ENCODE peak calls at places on chromosome 17, in four cellular contexts. One of them, this sample, is unnamed.

GRCh38 chr17:43467981-43468541 is 15.7 kb upstream of the DHX8 start:
- DNase-seq in breast epithelium: no peak
- DNase-seq in heart left ventricle: no peak
- DNase-seq in transverse colon: no peak
- DNase-seq in this sample: peak

GRCh38 chr17:43984521-43984920 is 19.9 kb upstream of the NAGS start:
- DNase-seq in breast epithelium: no peak
- DNase-seq in heart left ventricle: no peak
- DNase-seq in transverse colon: no peak
- DNase-seq in this sample: no peak

GRCh38 chr17:41976142-41976768 is 9.7 kb downstream of the CNP start:
- DNase-seq in breast epithelium: no peak
- DNase-seq in heart left ventricle: no peak
- DNase-seq in transverse colon: no peak
- DNase-seq in this sample: no peak

GRCh38 chr17:77999413-78000173 is 41.1 kb downstream of the TNRC6C start:
- DNase-seq in breast epithelium: no peak
- DNase-seq in heart left ventricle: no peak
- DNase-seq in transverse colon: no peak
- DNase-seq in this sample: no peak

GRCh38 chr17:15247891-15248529 is 17.1 kb downstream of the PMP22 start:
- DNase-seq in breast epithelium: no peak
- DNase-seq in heart left ventricle: no peak
- DNase-seq in transverse colon: no peak
- DNase-seq in this sample: no peak

GRCh38 chr17:31427684-31428083 is 36.2 kb downstream of the RAB11FIP4 start:
- DNase-seq in breast epithelium: no peak
- DNase-seq in heart left ventricle: no peak
- DNase-seq in transverse colon: no peak
- DNase-seq in this sample: no peak

GRCh38 chr17:28053725-28054124 is 11.2 kb downstream of the NLK start:
- DNase-seq in breast epithelium: no peak
- DNase-seq in heart left ventricle: no peak
- DNase-seq in transverse colon: no peak
- DNase-seq in this sample: no peak

GRCh38 chr17:63986842-63987615 is 11.1 kb upstream of the PRR29 start:
- DNase-seq in breast epithelium: no peak
- DNase-seq in heart left ventricle: peak
- DNase-seq in transverse colon: no peak
- DNase-seq in this sample: no peak

GRCh38 chr17:35865412-35866355 is 3.0 kb downstream of the HEATR9 start:
- DNase-seq in breast epithelium: no peak
- DNase-seq in heart left ventricle: no peak
- DNase-seq in transverse colon: no peak
- DNase-seq in this sample: no peak

GRCh38 chr17:77560841-77561240 is 397.7 kb upstream of the TNRC6C start:
- DNase-seq in breast epithelium: no peak
- DNase-seq in heart left ventricle: no peak
- DNase-seq in transverse colon: no peak
- DNase-seq in this sample: no peak

GRCh38 chr17:40309938-40310510 is 1.0 kb downstream of the RARA start:
- DNase-seq in breast epithelium: peak
- DNase-seq in heart left ventricle: no peak
- DNase-seq in transverse colon: no peak
- DNase-seq in this sample: no peak

DNA sequence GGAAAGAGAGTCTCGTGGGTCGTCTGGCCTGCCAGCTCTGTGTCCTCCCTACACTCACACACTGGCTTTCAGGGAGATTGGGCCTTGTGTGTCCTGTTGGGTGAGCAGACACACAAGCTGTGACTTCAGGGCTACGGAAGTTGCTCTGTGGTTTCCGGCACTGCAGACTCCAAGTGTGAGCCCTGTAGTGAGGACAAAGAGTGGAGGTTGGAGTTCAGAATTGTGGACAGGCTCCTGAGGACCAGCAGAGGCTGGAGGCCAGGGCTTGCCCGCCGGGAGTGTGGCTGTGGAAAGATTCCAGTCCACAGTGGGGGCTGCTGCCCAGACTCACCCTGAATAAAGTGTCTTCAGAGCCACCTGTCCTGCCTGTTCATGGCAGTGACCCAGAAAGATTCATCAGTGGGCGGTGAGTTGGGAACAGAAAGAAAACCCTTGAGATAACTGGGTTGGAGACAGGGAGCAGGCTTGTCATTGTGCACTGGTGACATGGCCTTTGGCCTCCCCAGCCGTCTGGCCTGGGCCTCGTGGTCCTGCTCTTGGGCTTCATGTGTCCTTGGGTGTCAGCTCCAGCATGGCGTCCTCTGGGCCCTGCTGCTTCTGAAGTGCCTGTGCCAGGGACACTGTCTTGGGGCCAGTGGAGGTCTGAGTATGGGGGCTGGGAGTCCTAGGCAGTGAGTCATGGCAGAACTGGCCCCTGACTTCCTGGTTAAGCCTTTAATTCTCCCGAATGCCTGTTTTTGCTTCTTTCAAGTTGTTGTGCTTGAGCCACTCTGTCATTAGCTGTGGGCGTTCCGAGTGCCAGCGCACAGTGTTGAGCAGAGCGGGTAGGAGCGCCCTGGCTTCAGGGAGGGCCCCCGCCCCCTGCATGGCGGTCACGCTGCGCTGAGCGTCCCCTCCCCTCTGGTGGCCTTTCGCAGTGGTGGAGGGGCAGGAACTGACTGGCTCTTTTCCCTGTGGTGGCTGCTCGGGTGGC is 19.9 kb upstream of the ZNF750 start:
- DNase-seq in breast epithelium: no peak
- DNase-seq in heart left ventricle: no peak
- DNase-seq in transverse colon: no peak
- DNase-seq in this sample: no peak
- TF ChIP-seq CTCF in breast epithelium: no peak
- TF ChIP-seq CTCF in heart left ventricle: no peak
- TF ChIP-seq CTCF in transverse colon: no peak
- TF ChIP-seq CTCF in this sample: no peak

GRCh38 chr17:82299452-82299851 is 18.0 kb downstream of the CD7 start:
- DNase-seq in breast epithelium: no peak
- DNase-seq in heart left ventricle: no peak
- DNase-seq in transverse colon: no peak
- DNase-seq in this sample: no peak
- TF ChIP-seq POLR2A in breast epithelium: no peak
- TF ChIP-seq POLR2A in heart left ventricle: no peak
- TF ChIP-seq POLR2A in transverse colon: no peak
- TF ChIP-seq POLR2A in this sample: no peak

DNA sequence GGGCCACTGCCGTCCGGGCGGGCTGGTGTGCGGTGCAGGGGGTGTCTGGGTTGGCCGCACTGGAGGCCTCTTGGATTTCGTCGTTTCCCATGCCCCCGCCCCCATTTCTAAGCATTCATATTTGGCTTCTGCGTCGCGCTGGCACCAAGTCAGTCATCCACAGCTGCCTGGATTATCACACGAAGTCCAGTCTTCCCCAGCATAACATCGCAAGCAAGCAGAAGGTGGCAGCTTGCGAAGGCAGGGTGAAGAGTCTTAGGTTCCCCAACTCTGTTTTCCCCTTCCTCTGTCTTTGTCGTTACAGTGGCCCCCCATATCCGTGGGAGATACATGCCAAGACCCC is 43.5 kb downstream of the ELAC2 start:
- DNase-seq in breast epithelium: no peak
- DNase-seq in heart left ventricle: no peak
- DNase-seq in transverse colon: no peak
- DNase-seq in this sample: no peak
- H3K4me3 ChIP-seq in breast epithelium: peak
- H3K4me3 ChIP-seq in heart left ventricle: peak
- H3K4me3 ChIP-seq in transverse colon: peak
- H3K4me3 ChIP-seq in this sample: no peak

GRCh38 chr17:82007495-82008257 is 15.0 kb downstream of the CENPX start:
- DNase-seq in breast epithelium: no peak
- DNase-seq in heart left ventricle: no peak
- DNase-seq in transverse colon: no peak
- DNase-seq in this sample: no peak
- TF ChIP-seq CTCF in breast epithelium: no peak
- TF ChIP-seq CTCF in heart left ventricle: no peak
- TF ChIP-seq CTCF in transverse colon: no peak
- TF ChIP-seq CTCF in this sample: no peak

DNA sequence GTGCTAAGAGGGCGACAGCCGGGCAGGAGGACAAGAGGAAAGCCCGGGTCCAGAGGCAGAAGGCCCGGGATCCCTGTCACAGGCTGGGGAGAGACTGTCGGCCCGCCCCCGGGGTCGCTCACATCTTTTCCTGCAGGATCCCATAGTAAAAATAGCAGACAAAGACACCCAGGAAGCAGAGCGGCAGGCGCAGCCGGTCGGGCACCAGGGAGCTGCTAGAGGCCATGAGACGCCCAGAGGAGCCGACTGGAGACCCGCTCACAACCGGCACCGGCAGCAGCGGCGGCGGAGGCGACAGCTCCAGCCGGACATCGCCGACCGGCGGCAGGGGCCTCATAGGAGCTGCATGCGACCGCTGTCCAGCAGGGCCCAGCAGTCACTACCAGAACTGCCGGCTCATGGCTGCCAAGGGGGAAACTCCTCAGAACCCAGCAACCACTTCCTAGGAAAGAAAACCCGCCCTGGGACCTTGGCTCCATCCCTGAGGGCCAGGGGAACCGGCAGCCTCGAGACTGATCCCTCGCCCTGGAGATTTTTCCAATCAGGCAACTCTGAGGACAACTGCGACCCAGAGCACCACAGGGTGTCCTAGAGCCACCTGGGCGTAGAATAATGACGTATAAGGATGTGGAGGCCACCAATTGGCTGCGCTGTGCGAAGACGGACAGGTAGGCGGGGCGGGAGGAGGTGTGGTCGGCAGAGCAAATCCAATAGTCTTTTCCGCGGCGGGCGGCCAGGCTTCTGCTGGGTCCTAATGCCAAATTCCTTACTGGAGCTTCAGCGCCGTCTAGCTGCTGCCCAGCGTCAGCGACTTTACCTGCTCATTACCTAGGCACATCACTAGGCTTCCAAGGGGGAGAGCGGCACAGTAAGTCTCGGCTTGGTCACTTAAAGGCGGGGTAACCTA is at the start of gene SLC35B1:
- DNase-seq in breast epithelium: peak
- DNase-seq in heart left ventricle: peak
- DNase-seq in transverse colon: peak
- DNase-seq in this sample: peak
- TF ChIP-seq POLR2A in breast epithelium: peak
- TF ChIP-seq POLR2A in heart left ventricle: no peak
- TF ChIP-seq POLR2A in transverse colon: peak
- TF ChIP-seq POLR2A in this sample: no peak